ENCODE peak calls at places on chromosomes 16 and 17, in six cellular contexts. R, V, X, T, B and P are unnamed samples.

GRCh38 chr16:1245452-1246005 is 5.0 kb downstream of the TPSAB1 start:
- DNase-seq in R (no peak), V (no peak), X (no peak), T (no peak), B (no peak), P (no peak)

GRCh38 chr17:59328534-59329095 is 2.8 kb upstream of the YPEL2 start:
- DNase-seq in R (no peak), V (no peak), X (peak; percentile 38), T (no peak), B (no peak), P (no peak)

GRCh38 chr16:21101631-21102420 is 48.8 kb downstream of the DNAH3 start:
- DNase-seq in R (peak; percentile 9), V (no peak), X (peak; percentile 28), T (peak; percentile 20), B (no peak), P (peak; percentile 47)

GRCh38 chr16:48526058-48526957 is 83.7 kb downstream of the N4BP1 start:
- DNase-seq in R (no peak), V (no peak), X (no peak), T (no peak), B (peak; percentile 73), P (peak; percentile 86)

GRCh38 chr17:52106638-52107261 is 51.8 kb downstream of the CA10 start:
- DNase-seq in R (peak; percentile 44), V (peak; percentile 70), X (peak; percentile 29), T (no peak), B (peak; percentile 11), P (no peak)

GRCh38 chr17:4782652-4783051 is 3.5 kb downstream of the VMO1 start:
- DNase-seq in R (no peak), V (peak; percentile 54), X (no peak), T (no peak), B (no peak), P (peak; percentile 68)

GRCh38 chr17:15501282-15501681 is 33.9 kb upstream of the CDRT4 start:
- DNase-seq in R (no peak), V (no peak), X (no peak), T (no peak), B (no peak), P (no peak)

GRCh38 chr16:22685162-22685830 is 128.7 kb upstream of the HS3ST2 start:
- DNase-seq in R (no peak), V (no peak), X (peak; percentile 14), T (no peak), B (no peak), P (no peak)

GRCh38 chr17:21817791-21818364 is 125.6 kb downstream of the KCNJ18 start:
- DNase-seq in R (no peak), V (no peak), X (no peak), T (no peak), B (no peak), P (no peak)

GRCh38 chr17:74917430-74917829 is 5.6 kb downstream of the USH1G start:
- DNase-seq in R (no peak), V (no peak), X (no peak), T (no peak), B (no peak), P (no peak)

GRCh38 chr17:6140188-6140587 is 70.0 kb downstream of the WSCD1 start:
- DNase-seq in R (no peak), V (no peak), X (no peak), T (no peak), B (no peak), P (no peak)

GRCh38 chr16:58507963-58508670 is 7.2 kb upstream of the SETD6 start:
- DNase-seq in R (no peak), V (no peak), X (no peak), T (no peak), B (no peak), P (no peak)

GRCh38 chr17:50208611-50209061 is 7.2 kb upstream of the COL1A1 start:
- DNase-seq in R (no peak), V (peak; percentile 39), X (peak; percentile 25), T (no peak), B (no peak), P (no peak)

GRCh38 chr16:73290258-73290657 is 242.3 kb upstream of the ZFHX3 start:
- DNase-seq in R (no peak), V (no peak), X (no peak), T (no peak), B (no peak), P (no peak)

GRCh38 chr16:2216330-2216729 is 1.7 kb upstream of the PGP start:
- DNase-seq in R (no peak), V (no peak), X (no peak), T (no peak), B (no peak), P (no peak)

GRCh38 chr17:57718878-57719277 is 26.2 kb downstream of the CCDC182 start:
- DNase-seq in R (no peak), V (no peak), X (no peak), T (no peak), B (no peak), P (no peak)

GRCh38 chr16:73020409-73020884 is 27.5 kb downstream of the ZFHX3 start:
- DNase-seq in R (no peak), V (no peak), X (peak; percentile 78), T (peak; percentile 92), B (no peak), P (no peak)

GRCh38 chr17:60526726-60527125 is 684 bp upstream of the APPBP2 start:
- DNase-seq in R (no peak), V (no peak), X (peak; percentile 43), T (peak; percentile 48), B (no peak), P (no peak)

GRCh38 chr17:78130439-78131101 is at the start of gene TMC8:
- DNase-seq in R (no peak), V (no peak), X (no peak), T (no peak), B (no peak), P (peak; percentile 67)

GRCh38 chr17:68777243-68777855 is 176.2 kb upstream of the FAM20A start:
- DNase-seq in R (peak; percentile 51), V (peak; percentile 78), X (peak; percentile 74), T (peak; percentile 67), B (peak; percentile 15), P (peak; percentile 69)

GRCh38 chr16:19578378-19578851 is 22.9 kb downstream of the VPS35L start:
- DNase-seq in R (no peak), V (no peak), X (no peak), T (no peak), B (no peak), P (no peak)

GRCh38 chr16:52696126-52696525 is 149.2 kb upstream of the TOX3 start:
- DNase-seq in R (no peak), V (no peak), X (no peak), T (no peak), B (no peak), P (no peak)

GRCh38 chr17:39929657-39930407 is 2.3 kb downstream of the LRRC3C start:
- DNase-seq in R (no peak), V (no peak), X (peak; percentile 79), T (peak; percentile 82), B (peak; percentile 61), P (no peak)

GRCh38 chr17:1995321-1996242 is 29.6 kb downstream of the RTN4RL1 start:
- DNase-seq in R (no peak), V (no peak), X (no peak), T (no peak), B (no peak), P (no peak)
- H3K4ac ChIP-seq in R (no peak overlapping the region), V (no peak overlapping the region), X (no peak overlapping the region), T (no peak overlapping the region), B (no peak overlapping the region), P (no peak overlapping the region)

DNA sequence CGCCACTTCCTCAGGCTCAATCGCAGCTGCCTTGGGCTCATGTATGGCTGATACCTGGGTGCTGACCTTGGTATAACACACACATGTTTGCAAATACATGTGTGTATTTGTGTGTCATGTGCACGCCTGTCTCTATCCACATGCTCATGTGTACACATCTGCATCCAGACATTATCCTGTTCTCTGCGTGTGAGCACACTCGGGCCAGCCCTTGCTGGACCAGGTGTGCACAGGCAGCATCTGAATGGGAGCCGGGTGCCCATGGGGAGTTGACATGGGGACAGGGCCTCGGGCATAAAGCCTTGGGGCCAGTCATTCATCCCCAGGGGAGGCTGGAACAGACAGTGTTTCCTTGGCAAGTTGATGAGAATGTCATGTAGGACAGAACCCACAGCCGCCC is 29.1 kb upstream of the CRHR1 start:
- DNase-seq in R (no peak), V (no peak), X (no peak), T (no peak), B (no peak), P (no peak)
- H3K14ac ChIP-seq in R (no peak overlapping the region), V (no peak overlapping the region), X (no peak overlapping the region), T (no peak overlapping the region), B (no peak overlapping the region), P (no peak overlapping the region)

GRCh38 chr17:66605561-66605960 is 229.4 kb upstream of the CACNG5 start:
- DNase-seq in R (no peak), V (no peak), X (no peak), T (no peak), B (no peak), P (no peak)

GRCh38 chr17:66604381-66604780 is 230.5 kb upstream of the CACNG5 start:
- DNase-seq in R (no peak), V (no peak), X (no peak), T (no peak), B (no peak), P (no peak)

DNA sequence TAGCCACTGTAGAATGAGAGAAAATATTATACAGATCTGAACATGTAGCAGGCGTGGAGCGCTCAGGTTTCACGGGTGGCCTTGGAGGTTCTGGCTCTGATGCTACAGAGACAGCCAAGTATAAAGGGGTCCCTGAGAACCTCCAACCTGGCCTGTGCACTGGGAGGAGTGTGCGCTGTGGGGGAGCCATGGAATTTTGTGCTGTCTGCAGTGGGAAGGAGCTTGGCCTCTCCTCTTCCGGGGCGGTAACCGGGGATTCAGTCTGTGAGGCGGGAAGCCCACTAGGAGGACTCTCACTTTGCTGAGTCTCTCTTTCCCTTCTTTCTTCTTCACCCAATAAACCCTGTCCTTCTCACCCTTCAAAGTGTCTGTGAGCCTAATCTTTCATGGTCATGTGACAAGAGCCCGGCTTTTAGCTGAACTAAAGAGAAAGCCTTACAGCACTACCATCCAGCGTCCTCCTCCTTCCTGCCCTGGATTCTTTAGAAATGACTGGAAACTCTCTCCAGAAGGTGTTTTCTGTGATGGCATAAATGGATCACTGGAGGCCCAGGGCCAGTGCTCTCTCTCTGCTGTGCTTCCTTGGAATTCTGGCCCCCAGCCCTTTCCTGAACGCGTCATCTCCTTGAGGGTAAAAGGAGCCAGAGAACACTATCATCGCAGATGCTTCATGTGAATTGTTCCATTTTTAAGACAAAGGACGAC is 232.1 kb upstream of the CACNG5 start:
- DNase-seq in R (no peak), V (no peak), X (peak; percentile 52), T (peak; percentile 77), B (peak; percentile 10), P (peak; percentile 47)
- H3K9ac ChIP-seq in R (no peak overlapping the region), V (no peak overlapping the region), X (no peak overlapping the region), T (no peak overlapping the region), B (no peak overlapping the region), P (no peak overlapping the region)

GRCh38 chr17:32516940-32517711 is 30.3 kb downstream of the CDK5R1 start:
- DNase-seq in R (no peak), V (no peak), X (no peak), T (no peak), B (no peak), P (no peak)

GRCh38 chr17:32519769-32520701 is 33.2 kb downstream of the CDK5R1 start:
- DNase-seq in R (peak; percentile 35), V (no peak), X (peak; percentile 35), T (no peak), B (no peak), P (peak; percentile 55)

GRCh38 chr17:32517982-32518381 is 31.2 kb downstream of the CDK5R1 start:
- DNase-seq in R (no peak), V (no peak), X (no peak), T (no peak), B (no peak), P (no peak)

GRCh38 chr17:32520737-32521399 is 34.1 kb downstream of the CDK5R1 start:
- DNase-seq in R (no peak), V (no peak), X (no peak), T (no peak), B (no peak), P (no peak)

GRCh38 chr17:32518856-32519768 is 32.3 kb downstream of the CDK5R1 start:
- DNase-seq in R (peak; percentile 91), V (peak; percentile 84), X (peak; percentile 49), T (no peak), B (peak; percentile 36), P (peak; percentile 94)
- H3K4ac ChIP-seq in R (no peak overlapping the region), V (no peak overlapping the region), X (no peak overlapping the region), T (no peak overlapping the region), B (no peak overlapping the region), P (no peak overlapping the region)